ENCODE peak calls at places on chromosomes 4 and X, in five cellular contexts. A, T, B, S and P are unnamed samples.

GRCh38 chr4:74202062-74202586 is 44.2 kb downstream of the MTHFD2L start:
- DNase-seq in A (peak), T (no peak), B (no peak), S (no peak), P (no peak)

GRCh38 chrX:153927936-153928760 is 2.1 kb upstream of the ARHGAP4 start:
- DNase-seq in A (peak), T (peak), B (peak), S (peak), P (peak)

GRCh38 chr4:54085284-54085683 is 14.7 kb upstream of the GSX2 start:
- DNase-seq in A (no peak), T (no peak), B (peak), S (no peak), P (peak)

GRCh38 chr4:3484057-3484973 is 21.2 kb downstream of the DOK7 start:
- DNase-seq in A (peak), T (no peak), B (peak), S (peak), P (peak)

GRCh38 chrX:104136241-104137019 is 20.4 kb downstream of the SLC25A53 start:
- DNase-seq in A (peak), T (peak), B (peak), S (no peak), P (peak)

GRCh38 chr4:108018038-108018883 is 28.6 kb downstream of the HADH start:
- DNase-seq in A (peak), T (peak), B (peak), S (no peak), P (no peak)

GRCh38 chr4:124555959-124556358 is 156.6 kb downstream of the ANKRD50 start:
- DNase-seq in A (no peak), T (no peak), B (no peak), S (no peak), P (no peak)

GRCh38 chr4:137509855-137510282 is 22.4 kb downstream of the PCDH18 start:
- DNase-seq in A (no peak), T (no peak), B (no peak), S (no peak), P (no peak)

GRCh38 chr4:87553182-87553581 is 24.0 kb upstream of the SPARCL1 start:
- DNase-seq in A (no peak), T (no peak), B (no peak), S (no peak), P (no peak)

GRCh38 chr4:20992002-20992401 is 291.7 kb downstream of the PACRGL start:
- DNase-seq in A (no peak), T (no peak), B (peak), S (no peak), P (no peak)

GRCh38 chrX:15349046-15349445 is 13.7 kb upstream of the PIGA start:
- DNase-seq in A (peak), T (peak), B (peak), S (no peak), P (peak)

GRCh38 chrX:118360429-118361125 is 14.7 kb downstream of the WDR44 start:
- DNase-seq in A (no peak), T (no peak), B (peak), S (no peak), P (no peak)

GRCh38 chrX:17459596-17459995 is 84.6 kb downstream of the NHS start:
- DNase-seq in A (no peak), T (no peak), B (no peak), S (no peak), P (peak)

GRCh38 chrX:39772057-39772832 is 325.5 kb downstream of the BCOR start:
- DNase-seq in A (peak), T (peak), B (no peak), S (no peak), P (no peak)

GRCh38 chr4:137510866-137511265 is 21.4 kb downstream of the PCDH18 start:
- DNase-seq in A (no peak), T (no peak), B (peak), S (no peak), P (peak)

GRCh38 chrX:131987252-131987651 is 35.9 kb upstream of the STK26 start:
- DNase-seq in A (no peak), T (peak), B (no peak), S (no peak), P (no peak)

GRCh38 chrX:20173305-20173704 is 31.7 kb upstream of the EIF1AX start:
- DNase-seq in A (no peak), T (no peak), B (no peak), S (no peak), P (no peak)

GRCh38 chr4:47287735-47288134 is 175.8 kb downstream of the COMMD8 start:
- DNase-seq in A (no peak), T (peak), B (peak), S (no peak), P (peak)

GRCh38 chr4:176789955-176790354 is 2.8 kb downstream of the VEGFC start:
- DNase-seq in A (peak), T (peak), B (peak), S (no peak), P (no peak)

GRCh38 chrX:41035582-41035981 is 49.7 kb upstream of the USP9X start:
- DNase-seq in A (no peak), T (no peak), B (no peak), S (no peak), P (no peak)

GRCh38 chr4:140756292-140757219 is at the start of gene TBC1D9:
- DNase-seq in A (peak), T (peak), B (peak), S (peak), P (peak)

GRCh38 chrX:125293792-125294780 is 25.6 kb upstream of the TEX13C start:
- DNase-seq in A (no peak), T (peak), B (peak), S (no peak), P (no peak)

GRCh38 chr4:112418092-112418491 is 97.9 kb downstream of the NEUROG2 start:
- DNase-seq in A (no peak), T (no peak), B (no peak), S (no peak), P (no peak)

GRCh38 chrX:112025753-112026152 is 56.8 kb downstream of the TRPC5 start:
- DNase-seq in A (no peak), T (no peak), B (no peak), S (no peak), P (no peak)

GRCh38 chrX:70720721-70721120 is 187.8 kb downstream of the TEX11 start:
- DNase-seq in A (no peak), T (no peak), B (no peak), S (no peak), P (no peak)